ENCODE peak calls at places on chromosomes 7 and 10, in eight cellular contexts. One of them, this sample, is unnamed.

GRCh38 chr7:148211641-148212040 is 378.9 kb upstream of the C7orf33 start:
- DNase-seq in SW480: no peak
- DNase-seq in kidney epithelial cell: no peak
- DNase-seq in HuH-7.5: no peak
- DNase-seq in activated CD4-positive, alpha-beta T cell treated with anti-CD3 and anti-CD28 coated beads, Interleukin-2, amount 50 U/mL, for 1 hour: no peak
- DNase-seq in left ventricle myocardium inferior: no peak
- DNase-seq in stimulated activated CD4-positive, alpha-beta T cell treated with anti-CD3 and anti-CD28 coated beads, Interleukin-15, amount 100 ng/mL, for 24 hours: no peak
- DNase-seq in T-helper 2 cell: no peak
- DNase-seq in this sample: no peak

GRCh38 chr10:86659721-86660438 is 5.5 kb downstream of the OPN4 start:
- DNase-seq in SW480: no peak
- DNase-seq in kidney epithelial cell: no peak
- DNase-seq in HuH-7.5: no peak
- DNase-seq in activated CD4-positive, alpha-beta T cell treated with anti-CD3 and anti-CD28 coated beads, Interleukin-2, amount 50 U/mL, for 1 hour: no peak
- DNase-seq in left ventricle myocardium inferior: peak
- DNase-seq in stimulated activated CD4-positive, alpha-beta T cell treated with anti-CD3 and anti-CD28 coated beads, Interleukin-15, amount 100 ng/mL, for 24 hours: no peak
- DNase-seq in T-helper 2 cell: no peak
- DNase-seq in this sample: no peak

GRCh38 chr7:157540606-157541294 is 203.9 kb downstream of the DNAJB6 start:
- DNase-seq in SW480: no peak
- DNase-seq in kidney epithelial cell: no peak
- DNase-seq in HuH-7.5: no peak
- DNase-seq in activated CD4-positive, alpha-beta T cell treated with anti-CD3 and anti-CD28 coated beads, Interleukin-2, amount 50 U/mL, for 1 hour: no peak
- DNase-seq in left ventricle myocardium inferior: no peak
- DNase-seq in stimulated activated CD4-positive, alpha-beta T cell treated with anti-CD3 and anti-CD28 coated beads, Interleukin-15, amount 100 ng/mL, for 24 hours: no peak
- DNase-seq in T-helper 2 cell: no peak
- DNase-seq in this sample: no peak

GRCh38 chr7:110442386-110442837 is 648.5 kb upstream of the LRRN3 start:
- DNase-seq in SW480: peak
- DNase-seq in kidney epithelial cell: peak
- DNase-seq in HuH-7.5: peak
- DNase-seq in activated CD4-positive, alpha-beta T cell treated with anti-CD3 and anti-CD28 coated beads, Interleukin-2, amount 50 U/mL, for 1 hour: no peak
- DNase-seq in left ventricle myocardium inferior: no peak
- DNase-seq in stimulated activated CD4-positive, alpha-beta T cell treated with anti-CD3 and anti-CD28 coated beads, Interleukin-15, amount 100 ng/mL, for 24 hours: peak
- DNase-seq in T-helper 2 cell: no peak
- DNase-seq in this sample: peak

GRCh38 chr7:21547511-21547910 is 4.7 kb downstream of the DNAH11 start:
- DNase-seq in SW480: no peak
- DNase-seq in kidney epithelial cell: no peak
- DNase-seq in HuH-7.5: no peak
- DNase-seq in activated CD4-positive, alpha-beta T cell treated with anti-CD3 and anti-CD28 coated beads, Interleukin-2, amount 50 U/mL, for 1 hour: no peak
- DNase-seq in left ventricle myocardium inferior: no peak
- DNase-seq in stimulated activated CD4-positive, alpha-beta T cell treated with anti-CD3 and anti-CD28 coated beads, Interleukin-15, amount 100 ng/mL, for 24 hours: no peak
- DNase-seq in T-helper 2 cell: no peak
- DNase-seq in this sample: peak

GRCh38 chr10:112394475-112394875 is 20.6 kb downstream of the ACSL5 start:
- DNase-seq in SW480: peak
- DNase-seq in kidney epithelial cell: no peak
- DNase-seq in HuH-7.5: no peak
- DNase-seq in activated CD4-positive, alpha-beta T cell treated with anti-CD3 and anti-CD28 coated beads, Interleukin-2, amount 50 U/mL, for 1 hour: no peak
- DNase-seq in left ventricle myocardium inferior: no peak
- DNase-seq in stimulated activated CD4-positive, alpha-beta T cell treated with anti-CD3 and anti-CD28 coated beads, Interleukin-15, amount 100 ng/mL, for 24 hours: no peak
- DNase-seq in T-helper 2 cell: no peak
- DNase-seq in this sample: no peak

GRCh38 chr10:76309744-76310441 is 878.5 kb downstream of the LRMDA start:
- DNase-seq in SW480: no peak
- DNase-seq in kidney epithelial cell: no peak
- DNase-seq in HuH-7.5: no peak
- DNase-seq in activated CD4-positive, alpha-beta T cell treated with anti-CD3 and anti-CD28 coated beads, Interleukin-2, amount 50 U/mL, for 1 hour: no peak
- DNase-seq in left ventricle myocardium inferior: no peak
- DNase-seq in stimulated activated CD4-positive, alpha-beta T cell treated with anti-CD3 and anti-CD28 coated beads, Interleukin-15, amount 100 ng/mL, for 24 hours: no peak
- DNase-seq in T-helper 2 cell: no peak
- DNase-seq in this sample: no peak

GRCh38 chr7:156143158-156143557 is 330.9 kb upstream of the SHH start:
- DNase-seq in SW480: no peak
- DNase-seq in kidney epithelial cell: no peak
- DNase-seq in HuH-7.5: no peak
- DNase-seq in activated CD4-positive, alpha-beta T cell treated with anti-CD3 and anti-CD28 coated beads, Interleukin-2, amount 50 U/mL, for 1 hour: no peak
- DNase-seq in left ventricle myocardium inferior: no peak
- DNase-seq in stimulated activated CD4-positive, alpha-beta T cell treated with anti-CD3 and anti-CD28 coated beads, Interleukin-15, amount 100 ng/mL, for 24 hours: no peak
- DNase-seq in T-helper 2 cell: no peak
- DNase-seq in this sample: no peak

GRCh38 chr7:95905165-95905564 is 132.8 kb downstream of the DYNC1I1 start:
- DNase-seq in SW480: no peak
- DNase-seq in kidney epithelial cell: no peak
- DNase-seq in HuH-7.5: no peak
- DNase-seq in activated CD4-positive, alpha-beta T cell treated with anti-CD3 and anti-CD28 coated beads, Interleukin-2, amount 50 U/mL, for 1 hour: no peak
- DNase-seq in left ventricle myocardium inferior: no peak
- DNase-seq in stimulated activated CD4-positive, alpha-beta T cell treated with anti-CD3 and anti-CD28 coated beads, Interleukin-15, amount 100 ng/mL, for 24 hours: no peak
- DNase-seq in T-helper 2 cell: no peak
- DNase-seq in this sample: no peak

GRCh38 chr7:22378199-22378961 is 21.4 kb upstream of the RAPGEF5 start:
- DNase-seq in SW480: no peak
- DNase-seq in kidney epithelial cell: no peak
- DNase-seq in HuH-7.5: no peak
- DNase-seq in activated CD4-positive, alpha-beta T cell treated with anti-CD3 and anti-CD28 coated beads, Interleukin-2, amount 50 U/mL, for 1 hour: no peak
- DNase-seq in left ventricle myocardium inferior: no peak
- DNase-seq in stimulated activated CD4-positive, alpha-beta T cell treated with anti-CD3 and anti-CD28 coated beads, Interleukin-15, amount 100 ng/mL, for 24 hours: no peak
- DNase-seq in T-helper 2 cell: no peak
- DNase-seq in this sample: no peak

GRCh38 chr7:39016609-39017008 is 38.9 kb downstream of the POU6F2 start:
- DNase-seq in SW480: no peak
- DNase-seq in kidney epithelial cell: no peak
- DNase-seq in HuH-7.5: no peak
- DNase-seq in activated CD4-positive, alpha-beta T cell treated with anti-CD3 and anti-CD28 coated beads, Interleukin-2, amount 50 U/mL, for 1 hour: no peak
- DNase-seq in left ventricle myocardium inferior: no peak
- DNase-seq in stimulated activated CD4-positive, alpha-beta T cell treated with anti-CD3 and anti-CD28 coated beads, Interleukin-15, amount 100 ng/mL, for 24 hours: no peak
- DNase-seq in T-helper 2 cell: no peak
- DNase-seq in this sample: peak

GRCh38 chr7:155344270-155344617 is 46.6 kb downstream of the INSIG1 start:
- DNase-seq in SW480: no peak
- DNase-seq in kidney epithelial cell: no peak
- DNase-seq in HuH-7.5: no peak
- DNase-seq in activated CD4-positive, alpha-beta T cell treated with anti-CD3 and anti-CD28 coated beads, Interleukin-2, amount 50 U/mL, for 1 hour: no peak
- DNase-seq in left ventricle myocardium inferior: no peak
- DNase-seq in stimulated activated CD4-positive, alpha-beta T cell treated with anti-CD3 and anti-CD28 coated beads, Interleukin-15, amount 100 ng/mL, for 24 hours: peak
- DNase-seq in T-helper 2 cell: no peak
- DNase-seq in this sample: no peak

GRCh38 chr7:134509010-134509409 is 18.4 kb upstream of the AKR1B10 start:
- DNase-seq in SW480: no peak
- DNase-seq in kidney epithelial cell: no peak
- DNase-seq in HuH-7.5: no peak
- DNase-seq in activated CD4-positive, alpha-beta T cell treated with anti-CD3 and anti-CD28 coated beads, Interleukin-2, amount 50 U/mL, for 1 hour: no peak
- DNase-seq in left ventricle myocardium inferior: no peak
- DNase-seq in stimulated activated CD4-positive, alpha-beta T cell treated with anti-CD3 and anti-CD28 coated beads, Interleukin-15, amount 100 ng/mL, for 24 hours: no peak
- DNase-seq in T-helper 2 cell: no peak
- DNase-seq in this sample: peak

This sample was measured in bronchial epithelial cell.